ENCODE peak calls at places on chromosomes 6 and 20, in four cellular contexts. D, A, S and R are unnamed samples.

GRCh38 chr6:90144396-90144795 is 152.2 kb downstream of the BACH2 start:
- DNase-seq in D (no peak), A (no peak), S (no peak), R (no peak)

GRCh38 chr6:56364482-56365313 is 117.3 kb upstream of the COL21A1 start:
- DNase-seq in D (no peak), A (no peak), S (no peak), R (no peak)

GRCh38 chr6:153038378-153038777 is 35.9 kb upstream of the MTRF1L start:
- DNase-seq in D (no peak), A (no peak), S (no peak), R (no peak)

GRCh38 chr20:42406826-42407225 is 782.9 kb downstream of the PTPRT start:
- DNase-seq in D (no peak), A (no peak), S (no peak), R (no peak)

GRCh38 chr6:169048806-169049205 is 204.8 kb downstream of the THBS2 start:
- DNase-seq in D (no peak), A (no peak), S (no peak), R (no peak)

GRCh38 chr6:131950767-131951575 is at the start of gene CCN2:
- DNase-seq in D (peak; percentile 88), A (no peak), S (peak; percentile 97), R (peak; percentile 94)

GRCh38 chr6:136209496-136209895 is 40.6 kb downstream of the MTFR2 start:
- DNase-seq in D (no peak), A (no peak), S (no peak), R (no peak)

GRCh38 chr6:143058987-143059386 is 1.7 kb upstream of the AIG1 start:
- DNase-seq in D (no peak), A (no peak), S (no peak), R (no peak)

GRCh38 chr6:25896252-25896651 is 22.2 kb upstream of the SLC17A3 start:
- DNase-seq in D (no peak), A (no peak), S (no peak), R (no peak)

GRCh38 chr20:63441777-63442493 is 30.5 kb downstream of the KCNQ2 start:
- DNase-seq in D (no peak), A (peak; percentile 42), S (no peak), R (peak; percentile 31)

GRCh38 chr20:40958598-40958997 is 70.0 kb upstream of the TOP1 start:
- DNase-seq in D (no peak), A (no peak), S (peak; percentile 33), R (no peak)

GRCh38 chr20:49893242-49894072 is 21.9 kb downstream of the SPATA2 start:
- DNase-seq in D (no peak), A (no peak), S (no peak), R (peak; percentile 34)

GRCh38 chr20:36845288-36845969 is 30.5 kb upstream of the TLDC2 start:
- DNase-seq in D (no peak), A (no peak), S (no peak), R (peak; percentile 68)

GRCh38 chr6:140966676-140967075 is 1166.0 kb upstream of the GJE1 start:
- DNase-seq in D (no peak), A (no peak), S (no peak), R (no peak)

GRCh38 chr6:143569035-143569434 is 57.5 kb upstream of the FUCA2 start:
- DNase-seq in D (no peak), A (no peak), S (no peak), R (no peak)

DNA sequence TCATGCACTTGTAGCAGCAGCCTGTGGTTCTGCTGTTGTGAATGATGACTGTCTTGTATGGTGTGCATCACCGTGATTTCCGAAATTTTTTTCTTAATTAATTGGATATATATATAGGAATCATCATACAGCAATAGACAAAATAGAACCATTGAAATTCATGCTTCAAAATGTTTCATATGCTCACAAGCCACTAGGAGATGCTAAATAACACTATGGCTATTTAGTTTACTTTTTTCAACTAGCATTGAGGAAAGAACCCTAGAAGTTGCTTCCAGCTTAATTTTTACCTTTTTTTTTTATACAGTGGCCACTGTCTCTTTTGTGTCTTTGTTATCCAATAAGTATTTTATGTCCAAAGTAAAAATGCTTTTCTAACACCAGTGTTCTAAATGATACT is 485.4 kb downstream of the CDKAL1 start:
- DNase-seq in D (no peak), A (no peak), S (no peak), R (no peak)
- TF ChIP-seq CTCF in D (no peak), A (no peak), S (no peak), R (no peak)

GRCh38 chr6:16654703-16655102 is 106.6 kb downstream of the ATXN1 start:
- DNase-seq in D (no peak), A (no peak), S (no peak), R (no peak)
- TF ChIP-seq CTCF in D (no peak), A (no peak), S (no peak), R (no peak)

GRCh38 chr6:134823635-134824034 is 126.3 kb downstream of the ALDH8A1 start:
- DNase-seq in D (no peak), A (no peak), S (no peak), R (no peak)
- TF ChIP-seq CTCF in D (no peak), A (no peak), S (no peak), R (no peak)

DNA sequence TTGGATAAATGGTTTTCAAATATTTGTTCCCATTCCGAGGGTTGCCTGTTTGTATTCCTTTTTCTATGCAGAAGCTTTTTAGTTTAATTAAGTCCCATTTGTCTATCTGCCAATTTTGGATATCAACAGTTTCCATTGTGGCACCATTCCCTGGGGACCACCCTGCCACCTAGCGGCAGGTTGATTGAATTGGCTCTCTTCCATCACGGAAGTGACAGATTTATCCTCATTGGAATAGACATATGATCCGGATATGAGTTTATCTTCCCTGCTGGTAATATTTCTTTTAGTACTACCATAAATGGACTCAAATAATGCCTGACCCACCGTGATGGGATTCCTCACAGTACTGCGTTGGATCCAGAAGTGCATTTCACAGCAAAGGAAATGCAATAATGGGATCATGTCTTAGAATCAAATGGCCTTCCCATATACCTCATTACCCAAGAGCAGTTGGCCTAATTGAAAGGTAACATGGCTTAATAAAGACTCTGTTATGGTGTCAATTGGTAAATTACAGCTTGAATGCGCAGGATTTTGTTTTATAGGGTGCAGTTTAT is 327.0 kb downstream of the BMP2 start:
- DNase-seq in D (no peak), A (no peak), S (no peak), R (peak; percentile 31)
- TF ChIP-seq CTCF in D (peak; percentile 22), A (no peak), S (peak; percentile 10), R (no peak)

DNA sequence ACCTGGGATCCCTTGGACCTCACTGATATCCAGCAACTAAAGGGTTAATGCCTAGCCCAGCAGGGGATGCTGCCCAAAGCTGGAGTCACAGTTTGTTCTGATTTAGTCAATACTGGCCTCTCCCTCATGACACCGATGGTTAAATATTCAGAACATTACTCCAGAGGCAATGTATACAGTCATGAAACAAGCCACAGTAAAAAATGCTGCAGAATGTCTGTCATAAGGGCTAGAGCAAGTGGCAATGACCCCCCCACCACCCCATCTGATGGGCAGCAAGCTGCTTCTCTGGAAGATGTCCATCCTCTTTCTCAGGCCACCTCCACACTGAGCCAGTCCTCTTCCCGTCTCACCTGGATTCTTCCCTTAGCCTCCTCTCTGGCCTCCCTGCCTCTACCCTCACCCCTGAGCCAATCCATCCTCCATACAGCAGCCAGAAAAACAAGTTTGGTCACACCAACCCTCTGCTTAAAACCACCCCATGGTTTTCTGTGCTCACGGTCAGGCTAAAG is 99.0 kb upstream of the KCNG1 start:
- DNase-seq in D (no peak), A (no peak), S (no peak), R (no peak)
- TF ChIP-seq CTCF in D (no peak), A (no peak), S (no peak), R (no peak)

DNA sequence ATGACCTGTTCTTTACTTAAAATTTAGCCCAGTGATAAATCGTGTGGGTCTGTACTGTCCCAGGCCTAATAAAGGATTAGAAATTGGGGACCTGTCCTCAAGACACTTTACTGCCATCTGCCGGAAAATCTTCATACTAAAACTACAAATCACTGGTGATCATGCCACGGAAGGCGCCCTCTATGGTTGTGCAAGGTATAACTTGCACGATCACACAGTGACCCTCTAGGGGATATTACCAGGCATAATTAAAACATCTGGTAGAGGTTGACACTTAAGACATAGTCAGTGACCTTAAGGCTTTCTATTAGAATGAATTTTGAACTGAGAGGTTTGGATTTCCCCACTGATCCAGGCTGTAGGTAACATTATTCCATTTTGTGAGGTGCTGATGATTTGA is 172.6 kb downstream of the BMP2 start:
- DNase-seq in D (no peak), A (no peak), S (no peak), R (no peak)
- TF ChIP-seq CTCF in D (no peak), A (no peak), S (peak; percentile 8), R (no peak)

GRCh38 chr6:115759051-115759450 is 301.6 kb downstream of the FRK start:
- DNase-seq in D (no peak), A (no peak), S (no peak), R (no peak)
- TF ChIP-seq CTCF in D (no peak), A (no peak), S (no peak), R (no peak)

GRCh38 chr6:31806470-31807272 is at the start of gene LSM2:
- DNase-seq in D (peak; percentile 99), A (peak; percentile 93), S (peak; percentile 99), R (peak; percentile 99)
- TF ChIP-seq CTCF in D (no peak), A (no peak), S (peak; percentile 30), R (peak; percentile 31)

GRCh38 chr6:98833101-98834059 is 994 bp upstream of the POU3F2 start:
- DNase-seq in D (peak; percentile 80), A (no peak), S (peak; percentile 65), R (no peak)
- TF ChIP-seq CTCF in D (no peak), A (no peak), S (peak; percentile 33), R (no peak)